ENCODE peak calls at places on chromosomes 2 and 18, in five cellular contexts. F is lung, J is AG09319, R is posterior cingulate gyrus, Z is AG08395. E is an unnamed sample.

GRCh38 chr18:45590060-45590537 is 25.2 kb upstream of the SLC14A2 start:
- DNase-seq in F (no peak), J (no peak), R (no peak), Z (peak; percentile 22), E (no peak)

GRCh38 chr2:37576831-37577230 is 94.6 kb downstream of the CDC42EP3 start:
- DNase-seq in F (no peak), J (no peak), R (no peak), Z (no peak), E (no peak)

GRCh38 chr18:25299899-25300298 is 52.1 kb downstream of the ZNF521 start:
- DNase-seq in F (no peak), J (no peak), R (no peak), Z (no peak), E (no peak)

GRCh38 chr2:5538717-5539116 is 153.5 kb upstream of the SOX11 start:
- DNase-seq in F (no peak), J (no peak), R (no peak), Z (no peak), E (no peak)

GRCh38 chr18:49814147-49814499 is 790 bp upstream of the ACAA2 start:
- DNase-seq in F (peak; percentile 53), J (peak; percentile 15), R (peak; percentile 44), Z (peak; percentile 9), E (peak; percentile 92)

GRCh38 chr2:188291142-188291616 is 495 bp upstream of the GULP1 start:
- DNase-seq in F (no peak), J (no peak), R (no peak), Z (no peak), E (no peak)

GRCh38 chr2:9768388-9768787 is 74.9 kb upstream of the TAF1B start:
- DNase-seq in F (no peak), J (no peak), R (peak; percentile 60), Z (no peak), E (no peak)

GRCh38 chr2:151765760-151766159 is 31.5 kb upstream of the NEB start:
- DNase-seq in F (no peak), J (no peak), R (no peak), Z (no peak), E (no peak)

GRCh38 chr2:168336786-168337388 is 89.5 kb upstream of the STK39 start:
- DNase-seq in F (peak; percentile 64), J (no peak), R (no peak), Z (no peak), E (no peak)